ENCODE peak calls at places on chromosomes 7 and 10, in five cellular contexts. N, P, X, J and Z are unnamed samples.

GRCh38 chr10:82942572-82943091 is 1067.6 kb downstream of the NRG3 start:
- DNase-seq in N (no peak), P (no peak), X (no peak), J (no peak), Z (peak)

GRCh38 chr7:142376356-142376997 is 118.6 kb upstream of the PRSS58 start:
- DNase-seq in N (no peak), P (no peak), X (no peak), J (no peak), Z (no peak)

GRCh38 chr7:88758355-88759215 is 915 bp upstream of the ZNF804B start:
- DNase-seq in N (no peak), P (peak), X (peak), J (no peak), Z (peak)

GRCh38 chr10:99430116-99430450 is 341 bp downstream of the GOT1 start:
- DNase-seq in N (no peak), P (peak), X (no peak), J (no peak), Z (peak)

GRCh38 chr10:119859422-119860258 is 13.0 kb downstream of the MCMBP start:
- DNase-seq in N (no peak), P (peak), X (peak), J (no peak), Z (peak)

GRCh38 chr7:132865366-132865765 is 216.5 kb downstream of the CHCHD3 start:
- DNase-seq in N (no peak), P (no peak), X (no peak), J (no peak), Z (no peak)

GRCh38 chr7:2312272-2312929 is 1.8 kb downstream of the SNX8 start:
- DNase-seq in N (no peak), P (no peak), X (no peak), J (no peak), Z (no peak)

GRCh38 chr7:22350466-22351328 is 6.3 kb downstream of the RAPGEF5 start:
- DNase-seq in N (no peak), P (peak), X (peak), J (no peak), Z (peak)

GRCh38 chr7:27868117-27868516 is 128.2 kb downstream of the TAX1BP1 start:
- DNase-seq in N (no peak), P (peak), X (no peak), J (no peak), Z (no peak)

GRCh38 chr7:26863504-26864308 is 684 bp downstream of the SKAP2 start:
- DNase-seq in N (no peak), P (peak), X (no peak), J (no peak), Z (peak)

GRCh38 chr10:18650618-18651017 is 769 bp downstream of the NSUN6 start:
- DNase-seq in N (no peak), P (no peak), X (no peak), J (no peak), Z (no peak)

GRCh38 chr7:56074371-56074791 is 10.3 kb downstream of the SUMF2 start:
- DNase-seq in N (no peak), P (peak), X (peak), J (peak), Z (peak)

GRCh38 chr7:36114355-36114754 is 38.7 kb upstream of the EEPD1 start:
- DNase-seq in N (no peak), P (no peak), X (no peak), J (no peak), Z (no peak)

GRCh38 chr7:72048420-72048819 is 363.7 kb downstream of the CALN1 start:
- DNase-seq in N (no peak), P (no peak), X (no peak), J (no peak), Z (no peak)

GRCh38 chr10:44051584-44052385 is 333.1 kb downstream of the CXCL12 start:
- DNase-seq in N (peak), P (peak), X (no peak), J (no peak), Z (peak)

GRCh38 chr10:101779544-101780186 is 3.6 kb downstream of the NPM3 start:
- DNase-seq in N (no peak), P (peak), X (peak), J (peak), Z (peak)

GRCh38 chr10:34528320-34528719 is 286.8 kb downstream of the PARD3 start:
- DNase-seq in N (peak), P (peak), X (no peak), J (no peak), Z (peak)